ENCODE peak calls at places on chromosome 6, in four cellular contexts. Q is mesothelial cell of epicardium; N is left ventricle myocardium inferior; L is CD8-positive, alpha-beta T cell. I is an unnamed sample.

GRCh38 chr6:47519279-47519678 is 41.7 kb downstream of the CD2AP start:
- DNase-seq in Q (no peak), L (no peak), N (no peak), I (no peak)

GRCh38 chr6:90947184-90948064 is 360.6 kb upstream of the MAP3K7 start:
- DNase-seq in L (no peak), N (no peak), Q (no peak), I (no peak)

GRCh38 chr6:164104432-164104831 is 689.9 kb downstream of the QKI start:
- DNase-seq in L (no peak), N (no peak), Q (no peak), I (no peak)

GRCh38 chr6:41791984-41792383 is 4.5 kb downstream of the TOMM6 start:
- DNase-seq in Q (no peak), N (no peak), L (no peak), I (no peak)

GRCh38 chr6:6024220-6024619 is 17.5 kb upstream of the NRN1 start:
- DNase-seq in N (no peak), Q (no peak), L (no peak), I (no peak)

GRCh38 chr6:18062733-18063132 is 59.7 kb downstream of the NHLRC1 start:
- DNase-seq in L (no peak), Q (no peak), N (no peak), I (no peak)

GRCh38 chr6:157714153-157714490 is 108.9 kb upstream of the SNX9 start:
- DNase-seq in L (no peak), N (no peak), Q (no peak), I (no peak)

GRCh38 chr6:158810149-158811095 is 8.7 kb downstream of the EZR start:
- DNase-seq in N (no peak), L (peak), Q (no peak), I (no peak)

GRCh38 chr6:157432231-157432630 is 51.2 kb downstream of the ZDHHC14 start:
- DNase-seq in Q (no peak), N (no peak), L (no peak), I (no peak)

GRCh38 chr6:118712955-118713354 is 61.6 kb upstream of the CEP85L start:
- DNase-seq in L (no peak), Q (no peak), N (no peak), I (no peak)

GRCh38 chr6:99013145-99013544 is 65.4 kb upstream of the FBXL4 start:
- DNase-seq in N (no peak), Q (no peak), L (no peak), I (no peak)

GRCh38 chr6:155524249-155524651 is 68.6 kb upstream of the NOX3 start:
- DNase-seq in L (no peak), Q (no peak), N (no peak), I (no peak)

GRCh38 chr6:47016236-47016635 is 25.9 kb downstream of the ADGRF1 start:
- DNase-seq in Q (no peak), L (no peak), N (no peak), I (no peak)

GRCh38 chr6:139611327-139611958 is 237.0 kb upstream of the CITED2 start:
- DNase-seq in N (no peak), Q (no peak), L (no peak), I (no peak)

GRCh38 chr6:90294989-90295853 is 1.4 kb downstream of the BACH2 start:
- DNase-seq in L (peak), Q (peak), N (peak), I (peak)

GRCh38 chr6:148972481-148972880 is 225.7 kb downstream of the UST start:
- DNase-seq in L (peak), Q (peak), N (no peak), I (no peak)

GRCh38 chr6:32779036-32779435 is 15.7 kb upstream of the HLA-DQB2 start:
- DNase-seq in N (no peak), L (no peak), Q (no peak), I (no peak)

DNA sequence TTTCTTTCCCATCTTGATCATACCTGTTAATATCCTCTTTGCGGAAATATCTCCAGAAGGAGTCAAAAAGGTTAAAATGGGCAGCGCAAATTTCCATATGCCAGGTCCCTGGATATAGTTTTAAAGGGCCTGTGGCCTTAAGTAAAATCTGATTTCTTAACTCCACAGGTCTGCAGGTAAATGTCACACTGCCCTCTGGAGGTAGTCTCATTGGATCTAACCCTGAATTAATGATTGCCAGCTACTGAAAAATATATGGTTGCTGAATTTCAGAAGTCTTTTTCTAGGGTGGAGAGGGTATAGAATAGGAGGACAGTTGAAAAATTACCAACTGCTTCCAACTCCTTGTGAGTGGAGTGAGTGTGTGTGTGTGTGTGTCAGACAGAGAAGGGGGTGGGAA is 8.5 kb downstream of the MOXD1 start:
- DNase-seq in N (no peak), Q (no peak), L (no peak), I (no peak)
- TF ChIP-seq CTCF in N (no peak), Q (no peak), L (no peak), I (no peak)

GRCh38 chr6:122894791-122895190 is 101.2 kb upstream of the CLVS2 start:
- DNase-seq in L (no peak), N (no peak), Q (no peak), I (no peak)
- TF ChIP-seq CTCF in L (no peak), N (no peak), Q (no peak), I (no peak)

GRCh38 chr6:56021943-56022342 is 146.6 kb upstream of the BMP5 start:
- DNase-seq in L (no peak), Q (no peak), N (no peak), I (no peak)
- TF ChIP-seq CTCF in L (no peak), Q (no peak), N (no peak), I (no peak)

DNA sequence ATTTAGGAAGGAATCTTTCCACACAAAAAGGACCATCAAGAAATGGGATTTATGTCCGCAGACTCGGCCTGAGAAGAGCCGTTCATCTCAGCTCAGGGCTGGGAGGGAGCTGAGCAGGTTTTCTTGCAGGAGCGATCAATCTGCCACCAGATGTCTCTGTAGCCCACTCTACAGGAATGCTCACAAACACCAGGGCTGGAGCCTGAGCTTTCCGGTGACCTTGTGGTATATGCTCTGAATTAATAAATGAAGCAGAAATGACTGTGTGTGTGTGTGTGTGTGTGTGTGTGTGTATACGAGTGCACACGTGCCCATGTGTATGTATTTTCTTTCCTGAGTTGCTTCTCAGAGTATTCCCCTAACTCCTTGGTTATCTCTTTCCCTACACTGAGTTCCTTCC is 12.0 kb downstream of the CD83 start:
- DNase-seq in Q (peak), N (peak), L (peak), I (peak)
- TF ChIP-seq CTCF in Q (no peak), N (peak), L (no peak), I (peak)

GRCh38 chr6:28841290-28841689 is 82.5 kb downstream of the TRIM27 start:
- DNase-seq in Q (no peak), L (no peak), N (no peak), I (no peak)
- TF ChIP-seq CTCF in Q (no peak), L (no peak), N (no peak), I (peak)

DNA sequence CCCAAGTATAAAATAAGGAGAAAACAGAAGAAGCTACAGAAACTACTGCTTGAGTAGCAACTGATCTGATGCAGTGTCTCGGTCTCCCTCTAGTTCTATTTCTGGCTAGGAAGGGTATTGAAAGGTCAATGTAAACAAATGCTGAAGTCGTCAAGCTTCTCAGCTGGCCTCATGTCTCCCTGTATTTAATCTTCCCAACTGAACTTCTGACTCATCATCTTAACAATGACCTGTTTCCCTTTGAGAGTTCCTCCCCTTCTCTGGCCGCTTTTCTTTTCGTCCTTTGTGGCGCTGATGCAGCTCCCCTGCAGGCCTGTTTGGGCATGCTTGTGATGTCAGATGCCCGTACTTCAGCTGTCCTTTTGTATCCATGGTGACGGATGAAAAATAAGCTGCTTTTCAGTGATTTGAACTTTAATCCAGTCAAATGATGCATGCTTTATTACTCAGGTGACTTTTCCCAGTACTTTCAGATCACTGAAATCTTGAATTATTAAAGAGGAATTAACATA is 7.8 kb upstream of the LCA5 start:
- DNase-seq in N (peak), L (no peak), Q (peak), I (peak)
- TF ChIP-seq CTCF in N (peak), L (no peak), Q (no peak), I (peak)

GRCh38 chr6:122871079-122871478 is 82.0 kb downstream of the SMPDL3A start:
- DNase-seq in N (no peak), L (no peak), Q (no peak), I (no peak)

GRCh38 chr6:122872311-122872710 is 83.3 kb downstream of the SMPDL3A start:
- DNase-seq in Q (no peak), L (no peak), N (no peak), I (no peak)

GRCh38 chr6:122868137-122868536 is 79.1 kb downstream of the SMPDL3A start:
- DNase-seq in L (no peak), Q (no peak), N (no peak), I (no peak)

GRCh38 chr6:122869437-122870024 is 80.5 kb downstream of the SMPDL3A start:
- DNase-seq in L (no peak), Q (no peak), N (no peak), I (peak)
- TF ChIP-seq CTCF in L (no peak), Q (no peak), N (peak), I (peak)

I was measured in neural crest cell.